ENCODE peak calls at places on chromosomes 12 and 14, in five cellular contexts. N is neuronal stem cell, C is IMR-90, M is H1, J is trophoblast cell. P is an unnamed sample. For H3K4me1, the result is how much of the 10 kb centered on the place peaks cover.

GRCh38 chr14:100078997-100079561 is 13.9 kb downstream of the EVL start:
- DNase-seq in J (no peak), C (peak), N (no peak), M (peak), P (peak)

GRCh38 chr14:69873877-69874780 is 5.1 kb upstream of the SMOC1 start:
- DNase-seq in M (no peak), J (peak), C (peak), N (no peak), P (peak)

GRCh38 chr14:99564256-99564902 is 39.6 kb downstream of the CCDC85C start:
- DNase-seq in M (no peak), J (no peak), C (peak), N (no peak), P (peak)

GRCh38 chr12:63151061-63151897 is at the start of gene AVPR1A:
- DNase-seq in C (no peak), M (peak), N (no peak), J (no peak), P (peak)

GRCh38 chr12:32708926-32709325 is 29.8 kb downstream of the DNM1L start:
- DNase-seq in J (no peak), C (no peak), N (no peak), M (no peak), P (no peak)

GRCh38 chr12:14394317-14395058 is 29.0 kb downstream of the ATF7IP start:
- DNase-seq in N (peak), J (peak), C (peak), M (no peak), P (peak)

GRCh38 chr14:91466192-91466591 is 43.9 kb downstream of the PPP4R3A start:
- DNase-seq in J (no peak), N (no peak), M (no peak), C (no peak), P (no peak)

GRCh38 chr14:103101964-103102688 is 7.6 kb downstream of the EXOC3L4 start:
- DNase-seq in C (no peak), N (no peak), J (no peak), M (no peak), P (no peak)

GRCh38 chr14:58716706-58717105 is 78.9 kb downstream of the DACT1 start:
- DNase-seq in J (no peak), C (no peak), M (no peak), N (no peak), P (peak)

GRCh38 chr12:128338344-128338743 is 71.4 kb downstream of the TMEM132C start:
- DNase-seq in M (no peak), C (no peak), N (no peak), J (no peak), P (no peak)

DNA sequence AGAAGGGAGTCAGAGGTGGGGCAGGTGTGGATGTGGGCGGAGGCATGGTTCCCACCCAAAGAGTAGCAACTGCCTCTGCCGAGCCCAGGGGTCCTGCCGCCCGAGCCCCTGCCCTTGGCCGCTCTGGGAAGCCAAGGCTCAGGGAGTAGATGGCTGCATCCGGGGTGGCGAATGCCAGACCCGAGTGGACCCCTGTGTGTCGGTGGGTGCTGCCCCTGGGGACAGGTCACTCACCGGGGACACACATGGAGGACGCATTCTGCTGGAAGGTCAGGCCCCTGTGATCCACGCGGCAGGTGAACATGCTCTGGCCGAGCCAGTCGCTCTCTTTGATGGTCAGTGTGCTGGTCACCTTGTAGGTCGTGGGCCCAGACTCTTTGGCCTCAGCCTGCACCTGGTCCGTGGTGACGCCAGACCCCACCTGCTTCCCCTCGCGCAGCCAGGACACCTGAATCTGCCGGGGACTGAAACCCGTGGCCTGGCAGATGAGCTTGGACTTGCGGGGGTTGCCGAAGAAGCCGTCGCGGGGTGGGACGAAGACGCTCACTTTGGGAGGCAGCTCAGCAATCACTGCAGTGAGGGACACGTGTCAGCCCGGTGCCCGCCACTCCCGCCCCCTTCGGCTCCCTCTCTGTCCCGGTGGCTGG is 329.0 kb downstream of the TMEM121 start:
- DNase-seq in J (no peak), C (no peak), M (no peak), N (no peak), P (no peak)
- H3K4me3 ChIP-seq in J (peak), C (no peak), M (no peak), N (peak), P (no peak)

DNA sequence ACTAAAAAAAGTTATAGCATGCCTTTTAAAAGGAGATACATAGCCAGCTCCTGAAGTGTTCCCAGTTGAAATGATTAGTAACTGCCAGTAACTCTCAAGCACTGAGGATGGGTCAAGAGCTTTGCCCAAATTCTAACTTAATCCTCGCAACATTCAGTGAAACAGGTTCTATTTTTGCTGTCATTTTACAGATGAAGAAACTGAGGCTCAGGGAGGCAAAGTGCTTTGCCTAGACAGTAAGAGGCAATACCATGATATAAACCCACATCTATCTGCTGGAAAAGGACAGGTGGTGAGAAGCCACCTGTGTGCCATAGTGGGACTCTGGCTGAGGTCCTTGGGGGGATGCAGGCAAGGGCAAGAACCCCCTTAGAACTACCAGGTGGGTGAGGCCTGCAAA is 8.8 kb downstream of the TESC start:
- DNase-seq in M (no peak), N (no peak), C (no peak), J (no peak), P (no peak)
- H3K4me1 ChIP-seq in M (under half), N (under half), C (under half), J (under half), P (under half)

DNA sequence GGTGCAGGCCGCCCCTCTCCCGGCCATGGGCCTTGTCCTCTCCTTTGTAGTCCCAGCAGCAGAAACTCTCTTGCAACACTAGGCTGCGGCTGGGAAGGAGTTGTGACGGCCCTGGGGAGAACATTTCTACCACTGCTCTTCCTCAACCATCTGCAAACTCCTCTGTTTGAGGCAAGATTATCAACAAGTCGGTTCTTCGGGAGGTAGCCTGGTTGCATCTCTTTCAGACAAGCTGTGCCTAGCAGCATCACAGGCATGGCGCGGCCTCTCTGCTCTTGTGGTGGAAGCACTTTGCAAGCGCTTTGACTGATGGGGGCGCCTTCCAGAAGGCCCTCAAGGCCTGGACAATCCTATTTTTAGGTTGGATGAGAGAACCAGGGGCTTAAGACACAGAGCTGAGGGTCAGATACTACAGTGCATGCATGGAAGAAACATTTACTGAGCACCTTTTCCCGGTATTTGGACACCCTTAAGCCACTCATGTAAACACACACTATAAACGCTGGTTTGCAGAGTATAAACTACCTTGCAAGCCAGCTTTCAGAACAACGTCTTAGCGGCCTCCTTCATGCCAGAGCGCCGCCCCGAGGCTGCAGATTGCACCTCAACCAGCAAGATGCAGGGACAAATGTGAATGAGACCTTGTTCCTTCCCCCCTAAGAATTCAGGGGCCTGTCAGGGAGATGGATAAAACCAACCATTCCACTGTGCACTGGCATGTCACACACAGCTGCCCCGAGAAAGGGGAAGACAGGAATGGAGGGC is 1.3 kb upstream of the PRIMA1 start:
- DNase-seq in C (no peak), J (no peak), M (peak), N (peak), P (no peak)
- H3K14ac ChIP-seq in C (no peak), J (no peak), M (no peak), N (no peak), P (no peak)

DNA sequence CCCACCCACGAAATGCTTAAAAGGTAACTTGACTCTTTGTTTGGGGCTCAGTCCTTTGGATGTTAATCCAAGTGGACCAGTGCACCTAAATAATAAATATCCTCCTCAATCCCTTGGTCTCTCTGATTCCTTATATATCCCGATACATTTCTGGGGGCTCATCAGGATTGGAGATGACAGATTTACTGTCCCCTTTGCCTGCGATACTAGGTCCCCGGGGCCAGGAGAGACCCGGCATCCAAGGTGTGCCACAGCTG is 26.2 kb downstream of the KLRK1 start:
- DNase-seq in N (no peak), J (no peak), C (no peak), M (no peak), P (no peak)
- H3K4me3 ChIP-seq in N (no peak), J (no peak), C (no peak), M (no peak), P (peak)

GRCh38 chr14:68707496-68707895 is 85.4 kb downstream of the ZFP36L1 start:
- DNase-seq in M (no peak), J (no peak), C (no peak), N (no peak), P (no peak)
- H3K4me1 ChIP-seq in M (under half), J (under half), C (under half), N (under half), P (under half)

GRCh38 chr12:132713123-132713522 is 2.5 kb downstream of the PGAM5 start:
- DNase-seq in J (no peak), C (no peak), N (no peak), M (no peak), P (no peak)

GRCh38 chr12:132708150-132708549 is 2.5 kb upstream of the PGAM5 start:
- DNase-seq in M (no peak), N (no peak), C (no peak), J (no peak), P (no peak)

GRCh38 chr12:132710062-132710421 is 600 bp upstream of the PGAM5 start:
- DNase-seq in J (no peak), C (no peak), M (no peak), N (no peak), P (no peak)

GRCh38 chr12:132711169-132711843 is 664 bp downstream of the PGAM5 start:
- DNase-seq in J (no peak), N (no peak), M (peak), C (peak), P (peak)

GRCh38 chr12:132710422-132711168 is at the start of gene PGAM5:
- DNase-seq in J (peak), C (peak), M (peak), N (peak), P (peak)
- H3K14ac ChIP-seq in J (peak), C (peak), M (peak), N (peak), P (no peak)

GRCh38 chr12:50041461-50041860 is 15.9 kb upstream of the ASIC1 start:
- DNase-seq in C (no peak), J (no peak), M (no peak), N (no peak), P (no peak)

GRCh38 chr12:50042693-50043092 is 14.7 kb upstream of the ASIC1 start:
- DNase-seq in N (no peak), C (no peak), J (no peak), M (no peak), P (no peak)

GRCh38 chr12:50043308-50043707 is 14.1 kb upstream of the ASIC1 start:
- DNase-seq in C (no peak), J (no peak), M (no peak), N (no peak), P (no peak)

GRCh38 chr12:50041962-50042361 is 15.4 kb upstream of the ASIC1 start:
- DNase-seq in C (no peak), M (no peak), N (no peak), J (no peak), P (no peak)

DNA sequence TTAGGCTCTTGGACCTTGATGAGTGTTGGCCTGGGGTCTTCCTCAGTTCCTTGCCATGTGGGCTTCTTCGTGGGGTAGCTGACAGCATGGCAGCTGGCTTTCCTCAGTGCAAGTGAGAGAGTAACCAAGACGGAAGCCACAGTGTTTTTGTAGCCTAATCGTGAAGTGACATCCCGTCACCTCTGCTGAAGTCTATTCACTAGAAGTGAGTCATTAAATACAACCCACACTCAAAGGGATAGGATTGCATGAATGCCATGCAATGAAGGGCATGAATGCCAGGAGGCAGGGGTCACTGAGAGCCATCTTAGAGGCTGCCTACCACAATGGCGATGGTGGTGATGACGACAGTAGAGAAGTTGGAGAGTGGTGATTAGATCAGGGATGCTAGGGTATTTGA is 13.5 kb upstream of the ASIC1 start:
- DNase-seq in J (no peak), M (no peak), N (no peak), C (no peak), P (no peak)
- H3K4me3 ChIP-seq in J (no peak), M (no peak), N (no peak), C (no peak), P (no peak)

GRCh38 chr12:720231-720941 is 32.0 kb upstream of the WNK1 start:
- DNase-seq in M (no peak), N (no peak), C (no peak), J (no peak), P (no peak)

GRCh38 chr12:727321-727720 is 25.1 kb upstream of the WNK1 start:
- DNase-seq in M (no peak), N (no peak), J (no peak), C (peak), P (no peak)

GRCh38 chr12:726281-727140 is 25.9 kb upstream of the WNK1 start:
- DNase-seq in N (no peak), J (no peak), M (no peak), C (peak), P (no peak)

GRCh38 chr12:725076-725475 is 27.3 kb upstream of the WNK1 start:
- DNase-seq in M (no peak), C (no peak), N (no peak), J (no peak), P (no peak)

GRCh38 chr12:724194-724855 is 28.1 kb upstream of the WNK1 start:
- DNase-seq in C (no peak), N (no peak), J (peak), M (no peak), P (no peak)
- H3K4me1 ChIP-seq in C (under half), N (under half), J (under half), M (under half), P (under half)

DNA sequence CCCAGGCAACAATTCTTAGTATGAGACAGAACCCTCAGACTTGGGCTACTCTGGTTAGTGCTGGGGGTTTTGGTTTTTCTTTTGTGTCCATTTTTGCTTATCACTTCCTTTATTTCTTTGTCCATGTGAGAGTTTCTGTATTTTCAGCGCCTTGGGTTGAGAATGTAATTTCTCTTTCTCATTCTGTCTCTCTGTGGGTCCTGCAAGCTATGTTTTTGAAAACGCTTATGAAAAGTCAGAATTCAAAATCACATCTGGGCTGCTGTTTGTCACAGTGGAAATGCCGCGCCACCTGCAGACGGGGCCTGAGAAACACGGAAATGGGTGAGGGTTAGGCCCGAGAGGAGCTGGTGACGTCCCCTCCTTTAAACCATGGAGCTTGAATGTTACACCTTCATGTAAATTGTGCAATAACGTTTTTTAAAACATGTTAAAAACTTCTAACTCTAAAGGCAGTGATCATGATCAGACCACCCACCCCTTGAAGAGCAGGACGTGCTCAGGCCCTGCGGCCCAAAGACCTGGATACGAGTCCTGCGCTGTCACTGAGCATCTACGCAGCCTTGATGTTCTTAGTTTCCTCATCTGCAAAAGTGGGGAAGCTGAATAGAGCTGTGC is 26.1 kb downstream of the JDP2 start:
- DNase-seq in C (no peak), M (no peak), J (no peak), N (no peak), P (no peak)
- H3K14ac ChIP-seq in C (peak), M (no peak), J (peak), N (no peak), P (no peak)

DNA sequence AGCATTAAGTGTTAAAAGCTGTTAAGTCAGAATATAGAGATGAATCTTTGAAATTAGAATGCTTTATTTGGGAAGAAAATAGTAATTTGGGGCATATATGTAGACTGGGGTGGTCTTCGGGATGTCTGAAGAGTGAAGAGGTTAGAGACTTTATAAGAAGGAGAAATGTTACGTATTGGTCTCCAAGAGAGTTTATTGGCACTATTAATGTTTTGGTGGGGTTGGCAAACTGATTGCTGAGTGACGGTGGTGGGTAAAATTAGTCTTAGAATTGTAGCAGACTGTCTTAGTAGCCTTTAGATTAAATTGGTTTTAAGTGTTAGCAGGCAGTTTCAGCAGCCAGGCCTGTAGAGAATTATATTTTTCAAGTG is 4.9 kb upstream of the ATP23 start:
- DNase-seq in M (no peak), J (no peak), N (no peak), C (no peak), P (no peak)
- H3K4me3 ChIP-seq in M (peak), J (no peak), N (no peak), C (no peak), P (no peak)

P was measured in mesenchymal stem cell.